ENCODE peak calls at places on chromosomes 4 and X, in four cellular contexts. H is suprapubic skin, Z is endothelial cell of umbilical vein, P is transverse colon. E is an unnamed sample. For H3K4me1, the result is how much of the 10 kb centered on the place peaks cover.

GRCh38 chr4:182124359-182124758 is 118.8 kb upstream of the TENM3 start:
- DNase-seq in H (no peak), Z (no peak), P (no peak), E (no peak)

GRCh38 chrX:28794751-28795150 is 207.5 kb downstream of the IL1RAPL1 start:
- DNase-seq in H (no peak), Z (no peak), P (no peak), E (no peak)

GRCh38 chr4:82797048-82797590 is 1.5 kb downstream of the SCD5 start:
- DNase-seq in H (no peak), Z (peak), P (no peak), E (no peak)

GRCh38 chr4:6720202-6720699 is 4.3 kb downstream of the BLOC1S4 start:
- DNase-seq in H (peak), Z (peak), P (peak), E (peak)

GRCh38 chr4:104815593-104816156 is 321.0 kb upstream of the CXXC4 start:
- DNase-seq in H (no peak), Z (no peak), P (no peak), E (no peak)

GRCh38 chr4:122765702-122766352 is 33.3 kb downstream of the BBS12 start:
- DNase-seq in H (no peak), Z (peak), P (no peak), E (no peak)

GRCh38 chrX:132114607-132115006 is 13.2 kb downstream of the FRMD7 start:
- DNase-seq in H (no peak), Z (no peak), P (no peak), E (no peak)

GRCh38 chr4:70623301-70623700 is 5.2 kb upstream of the ENAM start:
- DNase-seq in H (no peak), Z (no peak), P (no peak), E (no peak)

DNA sequence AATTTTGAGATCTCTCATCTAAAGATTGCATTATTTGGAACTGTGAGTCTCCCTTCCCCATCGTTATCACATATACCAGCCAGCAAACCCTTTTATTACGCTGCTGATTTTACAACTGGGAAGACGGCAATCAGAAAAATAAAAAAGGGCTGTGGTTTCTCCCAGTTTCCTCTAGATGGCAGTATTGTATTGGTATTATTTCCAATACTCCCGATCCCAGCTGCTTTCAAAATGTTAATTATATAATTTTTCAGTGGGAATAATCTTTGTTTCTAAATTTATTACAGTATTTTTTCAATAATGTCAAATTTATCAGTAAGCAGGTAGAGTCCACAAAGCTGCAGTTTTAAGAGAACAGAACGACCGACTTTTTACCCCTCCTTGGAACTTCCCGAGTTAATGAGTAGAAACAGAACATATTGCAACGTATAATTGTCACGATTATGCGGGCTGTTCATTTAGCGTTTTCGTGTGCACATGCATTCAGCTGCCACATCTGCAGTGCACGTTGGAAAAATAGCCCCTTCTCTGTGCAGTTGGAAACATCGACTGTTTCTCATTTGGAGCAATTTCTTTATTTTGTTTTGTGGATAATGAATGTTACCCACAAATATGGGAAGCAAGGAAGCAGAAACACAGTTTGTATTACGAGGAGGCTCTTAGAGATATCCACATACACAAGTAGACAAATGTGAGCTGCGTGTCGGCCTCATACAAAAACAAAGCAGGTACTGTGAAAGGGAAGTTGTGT is 187.9 kb downstream of the STIM2 start:
- DNase-seq in H (no peak), Z (peak), P (no peak), E (no peak)
- H3K4me3 ChIP-seq in H (peak), Z (no peak), P (peak), E (peak)

GRCh38 chr4:183426507-183426906 is 17.9 kb upstream of the CDKN2AIP start:
- DNase-seq in H (no peak), Z (no peak), P (no peak), E (no peak)

GRCh38 chr4:183429489-183429888 is 14.9 kb upstream of the CDKN2AIP start:
- DNase-seq in H (no peak), Z (no peak), P (no peak), E (no peak)

GRCh38 chr4:183422962-183423653 is 21.3 kb upstream of the CDKN2AIP start:
- DNase-seq in H (no peak), Z (no peak), P (no peak), E (no peak)

GRCh38 chr4:183424109-183424751 is 20.2 kb upstream of the CDKN2AIP start:
- DNase-seq in H (no peak), Z (no peak), P (peak), E (peak)
- TF ChIP-seq POLR2AphosphoS5 in H (no peak), Z (no peak), P (no peak), E (peak)

DNA sequence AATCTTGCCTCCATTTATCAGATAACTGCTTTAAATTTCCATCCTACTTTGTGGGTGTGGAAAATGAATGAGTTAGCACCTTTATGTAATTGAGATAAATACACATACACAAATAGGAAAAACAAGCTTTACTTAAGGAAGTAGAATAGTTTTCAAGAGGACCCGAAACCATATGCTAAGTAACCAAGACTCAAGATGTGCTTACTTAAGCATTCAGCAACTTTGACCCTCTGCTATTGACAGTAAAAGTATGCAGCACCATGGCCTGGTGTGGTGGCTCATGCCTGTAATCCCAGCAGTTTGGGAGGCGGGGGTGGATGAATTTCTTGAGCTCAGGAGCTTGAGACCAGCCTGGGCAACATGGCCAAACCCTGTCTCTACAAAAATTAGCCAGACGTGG is 29.9 kb downstream of the RNF175 start:
- DNase-seq in H (no peak), Z (no peak), P (no peak), E (no peak)
- H3K4me1 ChIP-seq in H (under half), Z (under half), P (under half), E (under half)

GRCh38 chr4:176448761-176449160 is 129.0 kb downstream of the SPCS3 start:
- DNase-seq in H (no peak), Z (no peak), P (no peak), E (no peak)

GRCh38 chr4:176451441-176451840 is 131.7 kb downstream of the SPCS3 start:
- DNase-seq in H (no peak), Z (no peak), P (no peak), E (no peak)
- H3K4me3 ChIP-seq in H (no peak), Z (no peak), P (no peak), E (no peak)

GRCh38 chrX:153953342-153953830 is 8.9 kb upstream of the RENBP start:
- DNase-seq in H (no peak), Z (peak), P (peak), E (peak)
- TF ChIP-seq POLR2AphosphoS5 in H (peak), Z (no peak), P (peak), E (no peak)

GRCh38 chr4:40734497-40734896 is 15.3 kb upstream of the NSUN7 start:
- DNase-seq in H (no peak), Z (no peak), P (no peak), E (no peak)

GRCh38 chr4:40731792-40732245 is 17.9 kb upstream of the NSUN7 start:
- DNase-seq in H (no peak), Z (peak), P (peak), E (peak)

GRCh38 chr4:40737882-40738281 is 11.9 kb upstream of the NSUN7 start:
- DNase-seq in H (no peak), Z (no peak), P (no peak), E (no peak)

GRCh38 chr4:40736910-40737309 is 12.8 kb upstream of the NSUN7 start:
- DNase-seq in H (no peak), Z (peak), P (no peak), E (no peak)

GRCh38 chr4:40733752-40734151 is 16.0 kb upstream of the NSUN7 start:
- DNase-seq in H (no peak), Z (no peak), P (no peak), E (no peak)
- H3K4me1 ChIP-seq in H (under half), Z (under half), P (under half), E (under half)

GRCh38 chrX:111180750-111181240 is 84.8 kb downstream of the PAK3 start:
- DNase-seq in H (no peak), Z (no peak), P (no peak), E (no peak)

GRCh38 chrX:111182938-111183337 is 86.9 kb downstream of the PAK3 start:
- DNase-seq in H (no peak), Z (no peak), P (no peak), E (no peak)

GRCh38 chrX:111181883-111182400 is 86.0 kb downstream of the PAK3 start:
- DNase-seq in H (no peak), Z (no peak), P (no peak), E (no peak)
- H3K4me3 ChIP-seq in H (no peak), Z (no peak), P (no peak), E (no peak)

GRCh38 chrX:40465735-40466551 is 114.8 kb upstream of the ATP6AP2 start:
- DNase-seq in H (no peak), Z (no peak), P (no peak), E (no peak)
- TF ChIP-seq POLR2AphosphoS5 in H (no peak), Z (no peak), P (no peak), E (no peak)